ENCODE peak calls at places on chromosomes 11 and 22, in ten cellular contexts. One of them, this sample, is unnamed.

GRCh38 chr11:104490182-104490581 is 326.2 kb upstream of the PDGFD start:
- DNase-seq in kidney glomerular epithelial cell: no peak
- DNase-seq in DMS 273 treated with DMSO at 0.1 percent for 48 hours: no peak
- DNase-seq in NCI-H2171: no peak
- DNase-seq in GM04503: no peak
- DNase-seq in activated CD4-positive, alpha-beta T cell treated with anti-CD3 and anti-CD28 coated beads for 24 hours: no peak
- DNase-seq in NCI-H774: no peak
- DNase-seq in aorta: no peak
- DNase-seq in LoVo: no peak
- DNase-seq in fibroblast of pulmonary artery: no peak
- DNase-seq in this sample: no peak

GRCh38 chr11:43747130-43747802 is 66.7 kb downstream of the HSD17B12 start:
- DNase-seq in DMS 273 treated with DMSO at 0.1 percent for 48 hours: no peak
- DNase-seq in LoVo: no peak
- DNase-seq in aorta: no peak
- DNase-seq in activated CD4-positive, alpha-beta T cell treated with anti-CD3 and anti-CD28 coated beads for 24 hours: no peak
- DNase-seq in kidney glomerular epithelial cell: no peak
- DNase-seq in NCI-H2171: no peak
- DNase-seq in GM04503: no peak
- DNase-seq in NCI-H774: no peak
- DNase-seq in fibroblast of pulmonary artery: no peak
- DNase-seq in this sample: no peak

GRCh38 chr11:1785749-1786261 is 22.1 kb upstream of the CTSD start:
- DNase-seq in NCI-H2171: no peak
- DNase-seq in LoVo: no peak
- DNase-seq in activated CD4-positive, alpha-beta T cell treated with anti-CD3 and anti-CD28 coated beads for 24 hours: no peak
- DNase-seq in fibroblast of pulmonary artery: no peak
- DNase-seq in NCI-H774: no peak
- DNase-seq in aorta: peak; percentile 81
- DNase-seq in GM04503: no peak
- DNase-seq in kidney glomerular epithelial cell: no peak
- DNase-seq in DMS 273 treated with DMSO at 0.1 percent for 48 hours: no peak
- DNase-seq in this sample: no peak

GRCh38 chr11:65736810-65737209 is 16.2 kb upstream of the RNASEH2C start:
- DNase-seq in kidney glomerular epithelial cell: no peak
- DNase-seq in GM04503: no peak
- DNase-seq in fibroblast of pulmonary artery: no peak
- DNase-seq in NCI-H774: no peak
- DNase-seq in activated CD4-positive, alpha-beta T cell treated with anti-CD3 and anti-CD28 coated beads for 24 hours: no peak
- DNase-seq in DMS 273 treated with DMSO at 0.1 percent for 48 hours: no peak
- DNase-seq in LoVo: no peak
- DNase-seq in NCI-H2171: no peak
- DNase-seq in aorta: no peak
- DNase-seq in this sample: no peak

GRCh38 chr11:85809881-85810280 is 1.1 kb downstream of the SYTL2 start:
- DNase-seq in activated CD4-positive, alpha-beta T cell treated with anti-CD3 and anti-CD28 coated beads for 24 hours: no peak
- DNase-seq in aorta: peak; percentile 45
- DNase-seq in kidney glomerular epithelial cell: no peak
- DNase-seq in NCI-H2171: no peak
- DNase-seq in DMS 273 treated with DMSO at 0.1 percent for 48 hours: no peak
- DNase-seq in fibroblast of pulmonary artery: no peak
- DNase-seq in NCI-H774: no peak
- DNase-seq in GM04503: no peak
- DNase-seq in LoVo: no peak
- DNase-seq in this sample: peak; percentile 17

GRCh38 chr11:75475767-75476650 is 43.0 kb upstream of the KLHL35 start:
- DNase-seq in NCI-H774: no peak
- DNase-seq in kidney glomerular epithelial cell: no peak
- DNase-seq in fibroblast of pulmonary artery: peak; percentile 54
- DNase-seq in GM04503: no peak
- DNase-seq in DMS 273 treated with DMSO at 0.1 percent for 48 hours: peak; percentile 35
- DNase-seq in activated CD4-positive, alpha-beta T cell treated with anti-CD3 and anti-CD28 coated beads for 24 hours: no peak
- DNase-seq in aorta: peak; percentile 63
- DNase-seq in NCI-H2171: no peak
- DNase-seq in LoVo: no peak
- DNase-seq in this sample: peak; percentile 65

GRCh38 chr22:40521046-40521445 is 115.5 kb downstream of the MRTFA start:
- DNase-seq in aorta: no peak
- DNase-seq in NCI-H2171: no peak
- DNase-seq in DMS 273 treated with DMSO at 0.1 percent for 48 hours: no peak
- DNase-seq in fibroblast of pulmonary artery: no peak
- DNase-seq in LoVo: no peak
- DNase-seq in kidney glomerular epithelial cell: no peak
- DNase-seq in activated CD4-positive, alpha-beta T cell treated with anti-CD3 and anti-CD28 coated beads for 24 hours: no peak
- DNase-seq in NCI-H774: no peak
- DNase-seq in GM04503: no peak
- DNase-seq in this sample: no peak

GRCh38 chr11:57597461-57597892 is at the start of gene SERPING1:
- DNase-seq in kidney glomerular epithelial cell: no peak
- DNase-seq in DMS 273 treated with DMSO at 0.1 percent for 48 hours: no peak
- DNase-seq in fibroblast of pulmonary artery: peak; percentile 44
- DNase-seq in activated CD4-positive, alpha-beta T cell treated with anti-CD3 and anti-CD28 coated beads for 24 hours: no peak
- DNase-seq in NCI-H2171: no peak
- DNase-seq in LoVo: no peak
- DNase-seq in GM04503: no peak
- DNase-seq in NCI-H774: no peak
- DNase-seq in aorta: peak; percentile 83
- DNase-seq in this sample: no peak

GRCh38 chr11:128841461-128842072 is 25.5 kb downstream of the KCNJ1 start:
- DNase-seq in NCI-H2171: no peak
- DNase-seq in aorta: no peak
- DNase-seq in GM04503: no peak
- DNase-seq in LoVo: no peak
- DNase-seq in DMS 273 treated with DMSO at 0.1 percent for 48 hours: no peak
- DNase-seq in fibroblast of pulmonary artery: no peak
- DNase-seq in NCI-H774: no peak
- DNase-seq in activated CD4-positive, alpha-beta T cell treated with anti-CD3 and anti-CD28 coated beads for 24 hours: no peak
- DNase-seq in kidney glomerular epithelial cell: no peak
- DNase-seq in this sample: no peak